ENCODE peak calls at places on chromosomes 13 and 19, in eight cellular contexts. One of them, this sample, is unnamed.

GRCh38 chr13:114148521-114148855 is 16.1 kb upstream of the RASA3 start:
- DNase-seq in neural progenitor cell: no peak
- DNase-seq in epithelial cell of prostate: no peak
- DNase-seq in breast epithelium: no peak
- DNase-seq in heart left ventricle: peak; percentile 8
- DNase-seq in WERI-Rb-1: no peak
- DNase-seq in ascending aorta: no peak
- DNase-seq in lung: no peak
- DNase-seq in this sample: no peak

GRCh38 chr13:49549289-49549688 is 36.1 kb downstream of the RCBTB1 start:
- DNase-seq in breast epithelium: no peak
- DNase-seq in epithelial cell of prostate: no peak
- DNase-seq in ascending aorta: no peak
- DNase-seq in heart left ventricle: no peak
- DNase-seq in neural progenitor cell: no peak
- DNase-seq in WERI-Rb-1: no peak
- DNase-seq in lung: no peak
- DNase-seq in this sample: no peak

GRCh38 chr13:99855516-99855915 is 116.1 kb downstream of the ZIC5 start:
- DNase-seq in ascending aorta: no peak
- DNase-seq in lung: no peak
- DNase-seq in breast epithelium: no peak
- DNase-seq in neural progenitor cell: no peak
- DNase-seq in WERI-Rb-1: no peak
- DNase-seq in epithelial cell of prostate: no peak
- DNase-seq in heart left ventricle: no peak
- DNase-seq in this sample: no peak

GRCh38 chr13:105774739-105775460 is 760.6 kb downstream of the EFNB2 start:
- DNase-seq in neural progenitor cell: peak; percentile 31
- DNase-seq in heart left ventricle: no peak
- DNase-seq in epithelial cell of prostate: peak; percentile 62
- DNase-seq in ascending aorta: no peak
- DNase-seq in lung: no peak
- DNase-seq in breast epithelium: no peak
- DNase-seq in WERI-Rb-1: no peak
- DNase-seq in this sample: no peak

GRCh38 chr19:49856574-49857021 is 5.6 kb downstream of the PTOV1 start:
- DNase-seq in ascending aorta: no peak
- DNase-seq in lung: no peak
- DNase-seq in breast epithelium: no peak
- DNase-seq in WERI-Rb-1: no peak
- DNase-seq in heart left ventricle: no peak
- DNase-seq in epithelial cell of prostate: no peak
- DNase-seq in neural progenitor cell: no peak
- DNase-seq in this sample: no peak

GRCh38 chr13:101726681-101727080 is 274.2 kb downstream of the ITGBL1 start:
- DNase-seq in neural progenitor cell: no peak
- DNase-seq in WERI-Rb-1: no peak
- DNase-seq in ascending aorta: no peak
- DNase-seq in epithelial cell of prostate: no peak
- DNase-seq in lung: no peak
- DNase-seq in breast epithelium: no peak
- DNase-seq in heart left ventricle: no peak
- DNase-seq in this sample: no peak

GRCh38 chr19:39297931-39298634 is 1.9 kb downstream of the IFNL1 start:
- DNase-seq in ascending aorta: no peak
- DNase-seq in neural progenitor cell: no peak
- DNase-seq in heart left ventricle: no peak
- DNase-seq in lung: no peak
- DNase-seq in epithelial cell of prostate: no peak
- DNase-seq in WERI-Rb-1: no peak
- DNase-seq in breast epithelium: no peak
- DNase-seq in this sample: no peak

GRCh38 chr19:29812080-29812880 is 489 bp downstream of the CCNE1 start:
- DNase-seq in lung: no peak
- DNase-seq in breast epithelium: no peak
- DNase-seq in epithelial cell of prostate: no peak
- DNase-seq in heart left ventricle: no peak
- DNase-seq in neural progenitor cell: peak; percentile 53
- DNase-seq in WERI-Rb-1: no peak
- DNase-seq in ascending aorta: no peak
- DNase-seq in this sample: no peak

GRCh38 chr13:113861433-113862030 is 2.3 kb downstream of the GAS6 start:
- DNase-seq in breast epithelium: peak; percentile 59
- DNase-seq in ascending aorta: no peak
- DNase-seq in heart left ventricle: no peak
- DNase-seq in lung: no peak
- DNase-seq in neural progenitor cell: no peak
- DNase-seq in WERI-Rb-1: no peak
- DNase-seq in epithelial cell of prostate: no peak
- DNase-seq in this sample: no peak

GRCh38 chr13:76667551-76667950 is 218.7 kb downstream of the KCTD12 start:
- DNase-seq in lung: no peak
- DNase-seq in breast epithelium: no peak
- DNase-seq in WERI-Rb-1: no peak
- DNase-seq in epithelial cell of prostate: no peak
- DNase-seq in ascending aorta: no peak
- DNase-seq in neural progenitor cell: no peak
- DNase-seq in heart left ventricle: peak; percentile 24
- DNase-seq in this sample: no peak

DNA sequence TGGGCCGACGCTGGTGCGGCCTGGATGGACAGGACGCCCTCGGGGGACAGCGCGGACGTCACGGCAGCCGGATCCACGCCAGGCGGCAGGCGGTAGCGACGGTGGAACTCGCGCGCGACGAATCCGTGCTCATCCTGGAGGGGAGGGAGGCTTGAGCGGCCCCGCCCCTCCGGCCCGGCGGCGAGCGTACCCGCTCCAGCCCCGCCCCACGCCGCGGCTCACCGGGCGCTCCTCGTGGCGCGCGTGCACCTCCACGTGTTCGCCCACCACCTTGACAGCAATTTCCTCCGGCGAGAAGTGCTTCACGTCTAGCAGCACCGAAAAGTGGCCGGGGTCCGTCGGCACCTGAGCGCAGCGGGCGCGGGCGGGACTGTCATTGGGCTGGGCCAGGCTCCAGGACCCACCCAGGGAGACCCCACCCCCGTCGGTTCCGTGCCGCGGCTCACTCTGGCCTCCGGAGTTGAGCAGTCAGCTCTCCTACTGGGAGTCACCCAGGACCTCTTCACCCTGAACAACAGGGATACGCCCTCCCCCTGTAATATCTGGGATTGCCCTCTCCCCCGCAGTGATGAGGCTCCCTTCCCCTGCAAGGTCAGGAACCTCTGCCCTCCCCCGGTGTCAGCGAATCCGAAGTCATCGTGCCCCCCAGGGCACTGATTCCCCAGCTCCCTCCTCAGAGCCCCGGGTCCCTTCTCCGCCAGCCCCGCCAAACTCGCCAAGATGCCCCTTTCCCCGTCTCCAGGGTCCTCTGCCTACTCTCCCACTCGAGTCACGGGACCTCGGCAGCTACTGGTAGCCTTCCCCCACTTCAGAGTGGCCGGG is 1.1 kb downstream of the HSPB6 start:
- DNase-seq in epithelial cell of prostate: no peak
- DNase-seq in heart left ventricle: peak; percentile 86
- DNase-seq in neural progenitor cell: peak; percentile 47
- DNase-seq in lung: no peak
- DNase-seq in breast epithelium: peak; percentile 60
- DNase-seq in WERI-Rb-1: no peak
- DNase-seq in ascending aorta: peak; percentile 49
- DNase-seq in this sample: peak; percentile 34
- H3K27ac ChIP-seq in epithelial cell of prostate: no peak overlapping the region
- H3K27ac ChIP-seq in heart left ventricle: peak overlapping the region; percentile 99
- H3K27ac ChIP-seq in neural progenitor cell: no peak overlapping the region
- H3K27ac ChIP-seq in lung: peak overlapping the region; percentile 97
- H3K27ac ChIP-seq in breast epithelium: peak overlapping the region; percentile 98
- H3K27ac ChIP-seq in WERI-Rb-1: peak overlapping the region; percentile 97
- H3K27ac ChIP-seq in ascending aorta: peak overlapping the region; percentile 99
- H3K27ac ChIP-seq in this sample: peak overlapping the region; percentile 93

GRCh38 chr19:585551-586110 is 4.0 kb upstream of the HCN2 start:
- DNase-seq in lung: no peak
- DNase-seq in breast epithelium: no peak
- DNase-seq in ascending aorta: no peak
- DNase-seq in neural progenitor cell: no peak
- DNase-seq in epithelial cell of prostate: no peak
- DNase-seq in heart left ventricle: no peak
- DNase-seq in WERI-Rb-1: no peak
- DNase-seq in this sample: no peak

GRCh38 chr19:583968-584239 is 5.8 kb upstream of the HCN2 start:
- DNase-seq in epithelial cell of prostate: no peak
- DNase-seq in heart left ventricle: no peak
- DNase-seq in WERI-Rb-1: no peak
- DNase-seq in ascending aorta: no peak
- DNase-seq in neural progenitor cell: no peak
- DNase-seq in lung: no peak
- DNase-seq in breast epithelium: no peak
- DNase-seq in this sample: no peak

GRCh38 chr19:582497-583197 is 7.0 kb upstream of the HCN2 start:
- DNase-seq in lung: no peak
- DNase-seq in WERI-Rb-1: no peak
- DNase-seq in breast epithelium: no peak
- DNase-seq in heart left ventricle: no peak
- DNase-seq in epithelial cell of prostate: no peak
- DNase-seq in ascending aorta: no peak
- DNase-seq in neural progenitor cell: no peak
- DNase-seq in this sample: peak; percentile 29

GRCh38 chr19:583198-583967 is 6.3 kb upstream of the HCN2 start:
- DNase-seq in ascending aorta: no peak
- DNase-seq in breast epithelium: no peak
- DNase-seq in neural progenitor cell: no peak
- DNase-seq in WERI-Rb-1: no peak
- DNase-seq in lung: no peak
- DNase-seq in epithelial cell of prostate: no peak
- DNase-seq in heart left ventricle: no peak
- DNase-seq in this sample: no peak

DNA sequence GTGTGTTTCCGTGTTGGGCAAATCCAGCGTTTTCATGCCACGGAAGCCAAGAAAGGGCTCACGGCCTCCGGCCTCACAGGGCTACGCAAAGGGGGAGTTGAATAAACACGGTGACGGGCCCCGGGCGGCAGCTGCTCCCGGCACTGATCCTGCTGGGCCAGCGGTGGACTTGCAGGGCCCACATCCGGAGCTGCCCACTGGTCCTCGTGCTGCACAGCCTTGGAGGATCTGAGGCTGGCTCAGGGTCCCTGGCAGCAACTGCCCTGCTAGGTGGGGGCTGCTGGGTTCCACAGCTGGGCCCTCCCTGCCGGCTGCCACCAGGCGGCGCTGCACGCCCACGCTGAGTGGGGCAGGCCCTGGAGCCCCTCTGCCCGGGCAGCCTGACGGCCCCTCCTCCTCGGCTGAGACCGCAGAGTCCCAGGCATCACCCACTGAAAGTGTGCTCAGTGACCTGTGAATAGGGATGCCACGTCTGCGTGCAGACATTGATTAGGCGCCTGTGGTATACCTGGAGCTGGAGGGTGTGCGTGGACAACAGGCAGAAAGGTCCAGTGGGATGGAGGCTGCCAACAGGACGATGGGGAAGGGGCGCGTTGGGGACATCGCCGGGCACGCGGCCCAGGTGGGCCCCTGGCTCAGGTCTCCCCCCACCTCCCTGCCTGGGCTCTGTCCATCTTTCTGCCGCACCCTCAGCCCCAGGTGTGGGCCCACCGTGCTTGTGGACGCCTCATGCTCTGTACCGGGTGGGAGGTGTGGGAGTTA is 5.3 kb upstream of the HCN2 start:
- DNase-seq in heart left ventricle: no peak
- DNase-seq in WERI-Rb-1: peak; percentile 85
- DNase-seq in lung: no peak
- DNase-seq in ascending aorta: no peak
- DNase-seq in epithelial cell of prostate: no peak
- DNase-seq in neural progenitor cell: peak; percentile 82
- DNase-seq in breast epithelium: no peak
- DNase-seq in this sample: peak; percentile 55
- H3K27ac ChIP-seq in heart left ventricle: no peak overlapping the region
- H3K27ac ChIP-seq in WERI-Rb-1: peak overlapping the region; percentile 54
- H3K27ac ChIP-seq in lung: no peak overlapping the region
- H3K27ac ChIP-seq in ascending aorta: no peak overlapping the region
- H3K27ac ChIP-seq in epithelial cell of prostate: no peak overlapping the region
- H3K27ac ChIP-seq in neural progenitor cell: peak overlapping the region; percentile 81
- H3K27ac ChIP-seq in breast epithelium: no peak overlapping the region
- H3K27ac ChIP-seq in this sample: no peak overlapping the region

DNA sequence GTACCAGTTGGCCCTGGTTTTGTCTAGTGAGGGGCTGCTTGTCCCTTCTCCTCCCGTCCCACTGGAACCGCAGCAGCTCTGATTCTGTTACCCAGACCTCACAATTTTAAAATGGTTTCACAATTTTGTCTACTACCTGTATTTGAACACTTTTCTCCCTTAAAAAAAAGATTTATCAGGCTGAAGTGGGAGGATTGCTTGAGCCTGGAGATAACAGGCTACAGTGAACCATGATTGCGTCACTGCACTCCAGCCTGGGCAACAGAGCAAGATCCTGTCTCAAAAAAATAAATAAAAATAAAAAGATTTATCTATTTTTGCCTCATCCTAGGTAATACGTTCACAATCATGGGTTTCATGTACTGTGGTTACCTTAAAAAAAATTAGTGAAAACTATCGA is 1.4 kb upstream of the IRF2BP1 start:
- DNase-seq in lung: no peak
- DNase-seq in heart left ventricle: no peak
- DNase-seq in ascending aorta: no peak
- DNase-seq in epithelial cell of prostate: no peak
- DNase-seq in neural progenitor cell: no peak
- DNase-seq in WERI-Rb-1: no peak
- DNase-seq in breast epithelium: no peak
- DNase-seq in this sample: no peak
- H3K27ac ChIP-seq in lung: peak overlapping the region; percentile 81
- H3K27ac ChIP-seq in heart left ventricle: peak overlapping the region; percentile 93
- H3K27ac ChIP-seq in ascending aorta: peak overlapping the region; percentile 88
- H3K27ac ChIP-seq in epithelial cell of prostate: peak overlapping the region; percentile 83
- H3K27ac ChIP-seq in neural progenitor cell: peak overlapping the region; percentile 67
- H3K27ac ChIP-seq in WERI-Rb-1: peak overlapping the region; percentile 88
- H3K27ac ChIP-seq in breast epithelium: peak overlapping the region; percentile 91
- H3K27ac ChIP-seq in this sample: peak overlapping the region; percentile 80

GRCh38 chr19:18762125-18763023 is 28.7 kb downstream of the COMP start:
- DNase-seq in heart left ventricle: peak; percentile 71
- DNase-seq in ascending aorta: no peak
- DNase-seq in epithelial cell of prostate: peak; percentile 40
- DNase-seq in neural progenitor cell: no peak
- DNase-seq in WERI-Rb-1: peak; percentile 70
- DNase-seq in breast epithelium: peak; percentile 95
- DNase-seq in lung: peak; percentile 91
- DNase-seq in this sample: no peak

GRCh38 chr19:18764591-18765051 is 26.5 kb downstream of the COMP start:
- DNase-seq in neural progenitor cell: no peak
- DNase-seq in breast epithelium: no peak
- DNase-seq in epithelial cell of prostate: no peak
- DNase-seq in heart left ventricle: no peak
- DNase-seq in ascending aorta: no peak
- DNase-seq in lung: no peak
- DNase-seq in WERI-Rb-1: no peak
- DNase-seq in this sample: no peak

GRCh38 chr19:18765224-18765623 is 25.9 kb downstream of the COMP start:
- DNase-seq in epithelial cell of prostate: peak; percentile 33
- DNase-seq in heart left ventricle: no peak
- DNase-seq in breast epithelium: no peak
- DNase-seq in lung: no peak
- DNase-seq in WERI-Rb-1: no peak
- DNase-seq in ascending aorta: no peak
- DNase-seq in neural progenitor cell: no peak
- DNase-seq in this sample: no peak

GRCh38 chr19:18761531-18762110 is 29.5 kb downstream of the COMP start:
- DNase-seq in WERI-Rb-1: no peak
- DNase-seq in ascending aorta: no peak
- DNase-seq in breast epithelium: no peak
- DNase-seq in lung: no peak
- DNase-seq in heart left ventricle: no peak
- DNase-seq in epithelial cell of prostate: no peak
- DNase-seq in neural progenitor cell: no peak
- DNase-seq in this sample: no peak

GRCh38 chr19:18763674-18764590 is 27.2 kb downstream of the COMP start:
- DNase-seq in WERI-Rb-1: peak; percentile 77
- DNase-seq in heart left ventricle: no peak
- DNase-seq in lung: peak; percentile 64
- DNase-seq in ascending aorta: no peak
- DNase-seq in breast epithelium: peak; percentile 88
- DNase-seq in epithelial cell of prostate: peak; percentile 89
- DNase-seq in neural progenitor cell: no peak
- DNase-seq in this sample: no peak
- H3K27ac ChIP-seq in WERI-Rb-1: no peak overlapping the region
- H3K27ac ChIP-seq in heart left ventricle: no peak overlapping the region
- H3K27ac ChIP-seq in lung: no peak overlapping the region
- H3K27ac ChIP-seq in ascending aorta: no peak overlapping the region
- H3K27ac ChIP-seq in breast epithelium: peak overlapping the region; percentile 59
- H3K27ac ChIP-seq in epithelial cell of prostate: peak overlapping the region; percentile 87
- H3K27ac ChIP-seq in neural progenitor cell: no peak overlapping the region
- H3K27ac ChIP-seq in this sample: no peak overlapping the region

This sample was measured in trophoblast cell.